ENCODE peak calls at places on chromosomes 4 and X, in seven cellular contexts. One of them, this sample, is unnamed.

GRCh38 chrX:138745215-138745614 is 33.7 kb upstream of the FGF13 start:
- DNase-seq in upper lobe of left lung: no peak
- DNase-seq in HCT116: no peak
- DNase-seq in stomach: no peak
- DNase-seq in transverse colon: no peak
- DNase-seq in breast epithelium: no peak
- DNase-seq in K562: peak; percentile 59
- DNase-seq in this sample: peak; percentile 23

GRCh38 chr4:85807247-85807915 is 332.4 kb downstream of the ARHGAP24 start:
- DNase-seq in transverse colon: no peak
- DNase-seq in breast epithelium: no peak
- DNase-seq in stomach: no peak
- DNase-seq in HCT116: no peak
- DNase-seq in upper lobe of left lung: no peak
- DNase-seq in K562: no peak
- DNase-seq in this sample: no peak

GRCh38 chr4:147943159-147943638 is 211.3 kb downstream of the ARHGAP10 start:
- DNase-seq in breast epithelium: no peak
- DNase-seq in HCT116: no peak
- DNase-seq in stomach: no peak
- DNase-seq in K562: no peak
- DNase-seq in upper lobe of left lung: no peak
- DNase-seq in transverse colon: no peak
- DNase-seq in this sample: no peak

GRCh38 chr4:101288365-101289145 is 58.8 kb downstream of the PPP3CA start:
- DNase-seq in stomach: no peak
- DNase-seq in transverse colon: no peak
- DNase-seq in breast epithelium: no peak
- DNase-seq in upper lobe of left lung: no peak
- DNase-seq in HCT116: no peak
- DNase-seq in K562: no peak
- DNase-seq in this sample: no peak

GRCh38 chr4:120096508-120097297 is 30.1 kb upstream of the MAD2L1 start:
- DNase-seq in HCT116: no peak
- DNase-seq in stomach: no peak
- DNase-seq in K562: no peak
- DNase-seq in breast epithelium: no peak
- DNase-seq in transverse colon: no peak
- DNase-seq in upper lobe of left lung: no peak
- DNase-seq in this sample: no peak

GRCh38 chr4:22978656-22979055 is 285.9 kb downstream of the GBA3 start:
- DNase-seq in K562: no peak
- DNase-seq in upper lobe of left lung: no peak
- DNase-seq in breast epithelium: no peak
- DNase-seq in transverse colon: no peak
- DNase-seq in HCT116: no peak
- DNase-seq in stomach: no peak
- DNase-seq in this sample: no peak

GRCh38 chrX:1137531-1137930 is 74.9 kb downstream of the CRLF2 start:
- DNase-seq in stomach: no peak
- DNase-seq in upper lobe of left lung: no peak
- DNase-seq in transverse colon: no peak
- DNase-seq in breast epithelium: no peak
- DNase-seq in K562: no peak
- DNase-seq in HCT116: no peak
- DNase-seq in this sample: no peak

GRCh38 chrX:39331062-39331704 is 529.9 kb downstream of the MID1IP1 start:
- DNase-seq in upper lobe of left lung: no peak
- DNase-seq in breast epithelium: no peak
- DNase-seq in K562: no peak
- DNase-seq in HCT116: no peak
- DNase-seq in stomach: no peak
- DNase-seq in transverse colon: no peak
- DNase-seq in this sample: no peak

GRCh38 chrX:103520391-103520790 is 1.1 kb upstream of the RAB40A start:
- DNase-seq in upper lobe of left lung: no peak
- DNase-seq in transverse colon: no peak
- DNase-seq in K562: no peak
- DNase-seq in breast epithelium: no peak
- DNase-seq in HCT116: no peak
- DNase-seq in stomach: no peak
- DNase-seq in this sample: no peak

GRCh38 chr4:149961876-149962597 is 116.2 kb upstream of the DCLK2 start:
- DNase-seq in breast epithelium: no peak
- DNase-seq in transverse colon: no peak
- DNase-seq in HCT116: no peak
- DNase-seq in stomach: no peak
- DNase-seq in K562: no peak
- DNase-seq in upper lobe of left lung: no peak
- DNase-seq in this sample: no peak

GRCh38 chr4:85210353-85210752 is 243.9 kb upstream of the WDFY3 start:
- DNase-seq in transverse colon: no peak
- DNase-seq in upper lobe of left lung: no peak
- DNase-seq in breast epithelium: no peak
- DNase-seq in HCT116: peak; percentile 57
- DNase-seq in stomach: no peak
- DNase-seq in K562: no peak
- DNase-seq in this sample: no peak

GRCh38 chr4:124710911-124711310 is 1.6 kb downstream of the ANKRD50 start:
- DNase-seq in upper lobe of left lung: no peak
- DNase-seq in K562: no peak
- DNase-seq in breast epithelium: no peak
- DNase-seq in transverse colon: no peak
- DNase-seq in HCT116: no peak
- DNase-seq in stomach: peak; percentile 31
- DNase-seq in this sample: no peak

GRCh38 chrX:136546369-136546768 is 14.4 kb downstream of the VGLL1 start:
- DNase-seq in HCT116: no peak
- DNase-seq in stomach: no peak
- DNase-seq in K562: no peak
- DNase-seq in transverse colon: no peak
- DNase-seq in upper lobe of left lung: no peak
- DNase-seq in breast epithelium: no peak
- DNase-seq in this sample: no peak

GRCh38 chrX:110964761-110965160 is 131.2 kb upstream of the PAK3 start:
- DNase-seq in upper lobe of left lung: no peak
- DNase-seq in stomach: peak; percentile 33
- DNase-seq in breast epithelium: no peak
- DNase-seq in K562: no peak
- DNase-seq in HCT116: no peak
- DNase-seq in transverse colon: no peak
- DNase-seq in this sample: no peak

GRCh38 chr4:38894340-38894982 is 26.9 kb downstream of the FAM114A1 start:
- DNase-seq in breast epithelium: no peak
- DNase-seq in upper lobe of left lung: no peak
- DNase-seq in transverse colon: no peak
- DNase-seq in HCT116: no peak
- DNase-seq in K562: no peak
- DNase-seq in stomach: no peak
- DNase-seq in this sample: no peak

GRCh38 chr4:38621004-38621684 is 42.9 kb upstream of the KLF3 start:
- DNase-seq in upper lobe of left lung: no peak
- DNase-seq in HCT116: peak; percentile 29
- DNase-seq in breast epithelium: no peak
- DNase-seq in K562: peak; percentile 43
- DNase-seq in transverse colon: peak; percentile 69
- DNase-seq in stomach: peak; percentile 67
- DNase-seq in this sample: peak; percentile 88

GRCh38 chrX:54357414-54358377 is at the start of gene WNK3:
- DNase-seq in stomach: peak; percentile 63
- DNase-seq in transverse colon: peak; percentile 50
- DNase-seq in breast epithelium: peak; percentile 79
- DNase-seq in HCT116: no peak
- DNase-seq in upper lobe of left lung: peak; percentile 90
- DNase-seq in K562: no peak
- DNase-seq in this sample: peak; percentile 74

GRCh38 chr4:67036791-67037190 is 508.5 kb downstream of the CENPC start:
- DNase-seq in breast epithelium: no peak
- DNase-seq in stomach: no peak
- DNase-seq in K562: no peak
- DNase-seq in HCT116: no peak
- DNase-seq in transverse colon: no peak
- DNase-seq in upper lobe of left lung: no peak
- DNase-seq in this sample: no peak

GRCh38 chr4:139887378-139887801 is 221.8 kb downstream of the MGST2 start:
- DNase-seq in transverse colon: no peak
- DNase-seq in HCT116: no peak
- DNase-seq in K562: no peak
- DNase-seq in upper lobe of left lung: no peak
- DNase-seq in stomach: no peak
- DNase-seq in breast epithelium: no peak
- DNase-seq in this sample: no peak

GRCh38 chrX:126770179-126770578 is 49.4 kb upstream of the PRR32 start:
- DNase-seq in breast epithelium: no peak
- DNase-seq in transverse colon: no peak
- DNase-seq in K562: peak; percentile 10
- DNase-seq in HCT116: no peak
- DNase-seq in upper lobe of left lung: no peak
- DNase-seq in stomach: no peak
- DNase-seq in this sample: no peak

GRCh38 chr4:48112017-48112667 is 21.9 kb downstream of the TXK start:
- DNase-seq in stomach: no peak
- DNase-seq in upper lobe of left lung: no peak
- DNase-seq in transverse colon: no peak
- DNase-seq in breast epithelium: no peak
- DNase-seq in K562: no peak
- DNase-seq in HCT116: no peak
- DNase-seq in this sample: no peak

GRCh38 chr4:4914059-4914820 is 54.8 kb downstream of the MSX1 start:
- DNase-seq in stomach: no peak
- DNase-seq in breast epithelium: no peak
- DNase-seq in HCT116: no peak
- DNase-seq in transverse colon: no peak
- DNase-seq in K562: no peak
- DNase-seq in upper lobe of left lung: no peak
- DNase-seq in this sample: no peak

GRCh38 chrX:45771114-45771513 is 570.4 kb upstream of the DIPK2B start:
- DNase-seq in K562: no peak
- DNase-seq in upper lobe of left lung: no peak
- DNase-seq in HCT116: peak; percentile 77
- DNase-seq in transverse colon: peak; percentile 72
- DNase-seq in stomach: peak; percentile 39
- DNase-seq in breast epithelium: no peak
- DNase-seq in this sample: peak; percentile 19

GRCh38 chr4:155762351-155762750 is 3.5 kb downstream of the GUCY1B1 start:
- DNase-seq in HCT116: no peak
- DNase-seq in upper lobe of left lung: no peak
- DNase-seq in stomach: no peak
- DNase-seq in K562: no peak
- DNase-seq in breast epithelium: no peak
- DNase-seq in transverse colon: no peak
- DNase-seq in this sample: no peak

GRCh38 chrX:129777218-129777768 is 2.5 kb upstream of the SASH3 start:
- DNase-seq in breast epithelium: peak; percentile 45
- DNase-seq in transverse colon: peak; percentile 75
- DNase-seq in HCT116: no peak
- DNase-seq in upper lobe of left lung: peak; percentile 86
- DNase-seq in K562: no peak
- DNase-seq in stomach: peak; percentile 71
- DNase-seq in this sample: peak; percentile 13
- H3K4me1 ChIP-seq in breast epithelium: no peaks in the 10 kb centered on the region
- H3K4me1 ChIP-seq in transverse colon: peaks cover 12% of the 10 kb centered on the region
- H3K4me1 ChIP-seq in HCT116: no peaks in the 10 kb centered on the region
- H3K4me1 ChIP-seq in upper lobe of left lung: peaks cover 6% of the 10 kb centered on the region
- H3K4me1 ChIP-seq in K562: no peaks in the 10 kb centered on the region
- H3K4me1 ChIP-seq in stomach: peaks cover 10% of the 10 kb centered on the region
- H3K4me1 ChIP-seq in this sample: no peaks in the 10 kb centered on the region

GRCh38 chr4:113293043-113293560 is 243.6 kb downstream of the ANK2 start:
- DNase-seq in upper lobe of left lung: no peak
- DNase-seq in HCT116: no peak
- DNase-seq in transverse colon: no peak
- DNase-seq in stomach: no peak
- DNase-seq in K562: no peak
- DNase-seq in breast epithelium: no peak
- DNase-seq in this sample: no peak
- H3K4me3 ChIP-seq in upper lobe of left lung: peak overlapping the region; percentile 19
- H3K4me3 ChIP-seq in HCT116: no peak overlapping the region
- H3K4me3 ChIP-seq in transverse colon: no peak overlapping the region
- H3K4me3 ChIP-seq in stomach: peak overlapping the region; percentile 21
- H3K4me3 ChIP-seq in K562: no peak overlapping the region
- H3K4me3 ChIP-seq in breast epithelium: peak overlapping the region; percentile 40
- H3K4me3 ChIP-seq in this sample: no peak overlapping the region

DNA sequence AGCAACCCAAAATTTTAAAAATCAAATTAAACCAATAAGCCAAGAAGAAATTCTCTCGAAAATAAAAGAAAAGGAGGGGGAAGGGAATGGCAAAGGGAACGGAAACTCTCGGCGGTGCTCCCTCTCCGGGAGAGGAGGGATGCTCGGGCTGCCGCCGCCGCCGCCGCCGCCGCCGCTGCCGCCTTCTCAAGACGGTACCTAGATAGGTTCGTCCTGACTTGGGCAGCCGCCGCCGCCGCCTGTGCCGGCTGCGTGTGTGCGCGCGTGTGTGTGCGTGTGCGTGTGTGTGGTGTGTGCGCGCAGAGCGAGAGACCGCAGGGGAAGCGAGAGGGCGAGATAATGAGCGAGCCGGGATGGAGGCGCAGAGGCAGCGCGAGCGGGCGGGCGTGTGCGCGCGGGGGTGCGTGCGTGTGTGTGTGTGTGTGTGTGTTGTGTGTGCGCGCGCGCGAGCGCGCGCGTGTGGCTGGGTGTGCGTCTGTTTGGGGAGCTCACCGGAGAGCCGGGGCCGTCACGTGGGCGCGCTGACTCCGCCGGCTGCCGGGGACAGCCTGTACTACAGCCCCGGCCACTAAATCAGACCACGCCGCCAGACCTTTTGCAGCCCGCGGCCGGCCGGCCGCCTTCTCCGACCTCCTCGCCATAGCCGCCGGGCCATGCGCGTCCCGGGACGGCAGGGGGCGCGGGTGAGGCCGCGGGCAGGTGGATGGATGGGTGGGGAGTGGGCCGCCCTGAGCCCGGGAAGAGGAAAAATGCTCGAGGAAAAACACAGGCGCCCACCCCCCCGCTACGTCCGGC is 111.6 kb downstream of the DHX15 start:
- DNase-seq in breast epithelium: peak; percentile 58
- DNase-seq in K562: peak; percentile 77
- DNase-seq in transverse colon: peak; percentile 72
- DNase-seq in stomach: peak; percentile 76
- DNase-seq in upper lobe of left lung: peak; percentile 95
- DNase-seq in HCT116: peak; percentile 50
- DNase-seq in this sample: peak; percentile 83
- TF ChIP-seq POLR2AphosphoS5 in breast epithelium: no peak
- TF ChIP-seq POLR2AphosphoS5 in K562: no peak
- TF ChIP-seq POLR2AphosphoS5 in transverse colon: peak; percentile 33
- TF ChIP-seq POLR2AphosphoS5 in stomach: peak; percentile 32
- TF ChIP-seq POLR2AphosphoS5 in upper lobe of left lung: no peak
- TF ChIP-seq POLR2AphosphoS5 in HCT116: no peak
- TF ChIP-seq POLR2AphosphoS5 in this sample: peak; percentile 8

DNA sequence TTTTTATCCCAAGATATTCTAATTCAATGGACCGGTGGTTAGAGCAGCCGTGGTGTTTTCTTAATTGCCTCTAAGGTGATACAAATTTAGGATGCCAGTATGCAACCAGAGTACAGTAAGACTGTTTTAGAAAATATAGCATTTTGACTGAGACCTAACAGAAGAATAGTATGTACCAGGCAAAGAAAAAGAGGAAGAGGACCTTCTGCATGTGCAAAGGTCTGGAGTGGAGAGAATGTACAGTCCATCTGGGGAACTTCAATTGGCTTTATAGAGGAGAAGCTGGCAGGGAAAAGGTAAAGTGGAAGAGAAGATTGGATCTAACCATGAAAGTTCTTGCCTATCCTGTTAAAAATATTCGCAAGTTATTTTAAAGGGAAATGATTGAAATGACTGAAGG is 663.4 kb upstream of the CPEB2 start:
- DNase-seq in stomach: no peak
- DNase-seq in transverse colon: no peak
- DNase-seq in HCT116: no peak
- DNase-seq in breast epithelium: no peak
- DNase-seq in K562: no peak
- DNase-seq in upper lobe of left lung: no peak
- DNase-seq in this sample: no peak
- H3K4me1 ChIP-seq in stomach: no peaks in the 10 kb centered on the region
- H3K4me1 ChIP-seq in transverse colon: no peaks in the 10 kb centered on the region
- H3K4me1 ChIP-seq in HCT116: no peaks in the 10 kb centered on the region
- H3K4me1 ChIP-seq in breast epithelium: no peaks in the 10 kb centered on the region
- H3K4me1 ChIP-seq in K562: no peaks in the 10 kb centered on the region
- H3K4me1 ChIP-seq in upper lobe of left lung: no peaks in the 10 kb centered on the region
- H3K4me1 ChIP-seq in this sample: no peaks in the 10 kb centered on the region

This sample was measured in prostate gland.